ENCODE peak calls at places on chromosomes 12 and 14, in ten cellular contexts. One of them, this sample, is unnamed.
A peak's percentile ranks its signal among the peaks of the same experiment; 100 is the strongest.

GRCh38 chr14:102917469-102918211 is 4.8 kb upstream of the AMN start:
- DNase-seq in adrenal gland: peak; percentile 80
- DNase-seq in brain microvascular endothelial cell: peak; percentile 17
- DNase-seq in CD4-positive, alpha-beta T cell: peak; percentile 40
- DNase-seq in lower lobe of right lung: peak; percentile 66
- DNase-seq in uterus: no peak
- DNase-seq in CD8-positive, alpha-beta T cell: peak; percentile 69
- DNase-seq in AG04450: no peak
- DNase-seq in astrocyte: no peak
- DNase-seq in SK-N-SH: peak; percentile 87
- DNase-seq in this sample: peak; percentile 46

GRCh38 chr12:78085562-78086182 is 255.0 kb downstream of the NAV3 start:
- DNase-seq in uterus: no peak
- DNase-seq in CD4-positive, alpha-beta T cell: no peak
- DNase-seq in astrocyte: peak; percentile 57
- DNase-seq in lower lobe of right lung: no peak
- DNase-seq in brain microvascular endothelial cell: no peak
- DNase-seq in adrenal gland: no peak
- DNase-seq in AG04450: peak; percentile 15
- DNase-seq in SK-N-SH: no peak
- DNase-seq in CD8-positive, alpha-beta T cell: no peak
- DNase-seq in this sample: no peak

GRCh38 chr12:49352351-49352750 is 5.7 kb downstream of the DNAJC22 start:
- DNase-seq in astrocyte: no peak
- DNase-seq in CD4-positive, alpha-beta T cell: no peak
- DNase-seq in AG04450: no peak
- DNase-seq in lower lobe of right lung: no peak
- DNase-seq in CD8-positive, alpha-beta T cell: no peak
- DNase-seq in SK-N-SH: no peak
- DNase-seq in adrenal gland: no peak
- DNase-seq in brain microvascular endothelial cell: no peak
- DNase-seq in uterus: no peak
- DNase-seq in this sample: no peak

GRCh38 chr12:89064780-89065179 is 287.5 kb downstream of the DUSP6 start:
- DNase-seq in AG04450: no peak
- DNase-seq in lower lobe of right lung: no peak
- DNase-seq in CD4-positive, alpha-beta T cell: no peak
- DNase-seq in brain microvascular endothelial cell: peak; percentile 51
- DNase-seq in SK-N-SH: no peak
- DNase-seq in adrenal gland: no peak
- DNase-seq in CD8-positive, alpha-beta T cell: no peak
- DNase-seq in astrocyte: peak; percentile 61
- DNase-seq in uterus: no peak
- DNase-seq in this sample: peak; percentile 78

GRCh38 chr14:31278883-31279282 is 71.3 kb upstream of the HECTD1 start:
- DNase-seq in CD4-positive, alpha-beta T cell: no peak
- DNase-seq in uterus: no peak
- DNase-seq in adrenal gland: no peak
- DNase-seq in lower lobe of right lung: no peak
- DNase-seq in SK-N-SH: no peak
- DNase-seq in astrocyte: no peak
- DNase-seq in CD8-positive, alpha-beta T cell: no peak
- DNase-seq in AG04450: no peak
- DNase-seq in brain microvascular endothelial cell: no peak
- DNase-seq in this sample: no peak

GRCh38 chr12:121214855-121215745 is 5.2 kb downstream of the P2RX4 start:
- DNase-seq in lower lobe of right lung: no peak
- DNase-seq in astrocyte: peak; percentile 88
- DNase-seq in adrenal gland: peak; percentile 88
- DNase-seq in uterus: peak; percentile 43
- DNase-seq in SK-N-SH: no peak
- DNase-seq in CD4-positive, alpha-beta T cell: no peak
- DNase-seq in AG04450: peak; percentile 75
- DNase-seq in CD8-positive, alpha-beta T cell: no peak
- DNase-seq in brain microvascular endothelial cell: peak; percentile 89
- DNase-seq in this sample: peak; percentile 79

GRCh38 chr14:45810152-45810872 is 557.3 kb upstream of the MIS18BP1 start:
- DNase-seq in CD8-positive, alpha-beta T cell: no peak
- DNase-seq in CD4-positive, alpha-beta T cell: no peak
- DNase-seq in lower lobe of right lung: no peak
- DNase-seq in astrocyte: no peak
- DNase-seq in uterus: no peak
- DNase-seq in adrenal gland: no peak
- DNase-seq in brain microvascular endothelial cell: no peak
- DNase-seq in SK-N-SH: no peak
- DNase-seq in AG04450: no peak
- DNase-seq in this sample: no peak

GRCh38 chr14:51094282-51094821 is 553 bp downstream of the TRIM9 start:
- DNase-seq in brain microvascular endothelial cell: no peak
- DNase-seq in lower lobe of right lung: peak; percentile 49
- DNase-seq in astrocyte: no peak
- DNase-seq in SK-N-SH: peak; percentile 53
- DNase-seq in AG04450: no peak
- DNase-seq in CD4-positive, alpha-beta T cell: peak; percentile 10
- DNase-seq in adrenal gland: no peak
- DNase-seq in uterus: no peak
- DNase-seq in CD8-positive, alpha-beta T cell: peak; percentile 14
- DNase-seq in this sample: no peak

GRCh38 chr14:29168149-29168548 is 401.6 kb downstream of the FOXG1 start:
- DNase-seq in brain microvascular endothelial cell: no peak
- DNase-seq in CD4-positive, alpha-beta T cell: no peak
- DNase-seq in uterus: no peak
- DNase-seq in astrocyte: no peak
- DNase-seq in lower lobe of right lung: no peak
- DNase-seq in SK-N-SH: peak; percentile 13
- DNase-seq in AG04450: no peak
- DNase-seq in adrenal gland: no peak
- DNase-seq in CD8-positive, alpha-beta T cell: no peak
- DNase-seq in this sample: no peak

GRCh38 chr14:60602312-60602711 is 47.0 kb downstream of the SIX1 start:
- DNase-seq in CD4-positive, alpha-beta T cell: no peak
- DNase-seq in CD8-positive, alpha-beta T cell: no peak
- DNase-seq in astrocyte: no peak
- DNase-seq in brain microvascular endothelial cell: no peak
- DNase-seq in AG04450: no peak
- DNase-seq in uterus: no peak
- DNase-seq in adrenal gland: no peak
- DNase-seq in lower lobe of right lung: no peak
- DNase-seq in SK-N-SH: no peak
- DNase-seq in this sample: no peak

GRCh38 chr14:97215263-97215969 is 418.2 kb downstream of the VRK1 start:
- DNase-seq in lower lobe of right lung: no peak
- DNase-seq in brain microvascular endothelial cell: no peak
- DNase-seq in SK-N-SH: no peak
- DNase-seq in CD4-positive, alpha-beta T cell: no peak
- DNase-seq in adrenal gland: no peak
- DNase-seq in AG04450: no peak
- DNase-seq in uterus: no peak
- DNase-seq in astrocyte: no peak
- DNase-seq in CD8-positive, alpha-beta T cell: no peak
- DNase-seq in this sample: no peak

GRCh38 chr12:110314308-110314707 is 33.3 kb downstream of the ATP2A2 start:
- DNase-seq in CD4-positive, alpha-beta T cell: no peak
- DNase-seq in astrocyte: peak; percentile 81
- DNase-seq in CD8-positive, alpha-beta T cell: no peak
- DNase-seq in AG04450: peak; percentile 54
- DNase-seq in brain microvascular endothelial cell: no peak
- DNase-seq in uterus: no peak
- DNase-seq in SK-N-SH: no peak
- DNase-seq in adrenal gland: no peak
- DNase-seq in lower lobe of right lung: no peak
- DNase-seq in this sample: peak; percentile 46

GRCh38 chr14:22418631-22419030 is 170.4 kb downstream of the DAD1 start:
- DNase-seq in astrocyte: no peak
- DNase-seq in brain microvascular endothelial cell: no peak
- DNase-seq in SK-N-SH: peak; percentile 5
- DNase-seq in AG04450: no peak
- DNase-seq in CD4-positive, alpha-beta T cell: no peak
- DNase-seq in uterus: no peak
- DNase-seq in lower lobe of right lung: no peak
- DNase-seq in CD8-positive, alpha-beta T cell: no peak
- DNase-seq in adrenal gland: no peak
- DNase-seq in this sample: no peak

GRCh38 chr14:35285991-35286564 is 6.1 kb upstream of the PSMA6 start:
- DNase-seq in brain microvascular endothelial cell: no peak
- DNase-seq in CD8-positive, alpha-beta T cell: no peak
- DNase-seq in SK-N-SH: no peak
- DNase-seq in AG04450: no peak
- DNase-seq in adrenal gland: no peak
- DNase-seq in lower lobe of right lung: no peak
- DNase-seq in uterus: no peak
- DNase-seq in CD4-positive, alpha-beta T cell: no peak
- DNase-seq in astrocyte: no peak
- DNase-seq in this sample: no peak

GRCh38 chr14:35285168-35285990 is 6.8 kb upstream of the PSMA6 start:
- DNase-seq in CD8-positive, alpha-beta T cell: no peak
- DNase-seq in lower lobe of right lung: no peak
- DNase-seq in AG04450: no peak
- DNase-seq in astrocyte: no peak
- DNase-seq in brain microvascular endothelial cell: no peak
- DNase-seq in SK-N-SH: no peak
- DNase-seq in uterus: no peak
- DNase-seq in CD4-positive, alpha-beta T cell: no peak
- DNase-seq in adrenal gland: no peak
- DNase-seq in this sample: no peak

GRCh38 chr14:35286707-35287106 is 5.5 kb upstream of the PSMA6 start:
- DNase-seq in astrocyte: no peak
- DNase-seq in SK-N-SH: no peak
- DNase-seq in CD8-positive, alpha-beta T cell: no peak
- DNase-seq in brain microvascular endothelial cell: no peak
- DNase-seq in lower lobe of right lung: no peak
- DNase-seq in AG04450: no peak
- DNase-seq in adrenal gland: no peak
- DNase-seq in uterus: no peak
- DNase-seq in CD4-positive, alpha-beta T cell: no peak
- DNase-seq in this sample: no peak

GRCh38 chr14:35289623-35290022 is 2.6 kb upstream of the PSMA6 start:
- DNase-seq in SK-N-SH: no peak
- DNase-seq in uterus: no peak
- DNase-seq in lower lobe of right lung: no peak
- DNase-seq in CD4-positive, alpha-beta T cell: no peak
- DNase-seq in astrocyte: no peak
- DNase-seq in brain microvascular endothelial cell: no peak
- DNase-seq in CD8-positive, alpha-beta T cell: no peak
- DNase-seq in AG04450: no peak
- DNase-seq in adrenal gland: no peak
- DNase-seq in this sample: no peak

GRCh38 chr14:35287481-35288013 is 4.6 kb upstream of the PSMA6 start:
- DNase-seq in AG04450: no peak
- DNase-seq in adrenal gland: no peak
- DNase-seq in uterus: no peak
- DNase-seq in lower lobe of right lung: no peak
- DNase-seq in astrocyte: peak; percentile 4
- DNase-seq in CD8-positive, alpha-beta T cell: no peak
- DNase-seq in SK-N-SH: no peak
- DNase-seq in CD4-positive, alpha-beta T cell: no peak
- DNase-seq in brain microvascular endothelial cell: no peak
- DNase-seq in this sample: no peak
- H3K27ac ChIP-seq in AG04450: no peak overlapping the region
- H3K27ac ChIP-seq in adrenal gland: no peak overlapping the region
- H3K27ac ChIP-seq in uterus: no peak overlapping the region
- H3K27ac ChIP-seq in lower lobe of right lung: peak overlapping the region; percentile 46
- H3K27ac ChIP-seq in astrocyte: no peak overlapping the region
- H3K27ac ChIP-seq in CD8-positive, alpha-beta T cell: no peak overlapping the region
- H3K27ac ChIP-seq in SK-N-SH: no peak overlapping the region
- H3K27ac ChIP-seq in CD4-positive, alpha-beta T cell: no peak overlapping the region
- H3K27ac ChIP-seq in brain microvascular endothelial cell: no peak overlapping the region
- H3K27ac ChIP-seq in this sample: no peak overlapping the region

GRCh38 chr14:64761441-64762043 is 57.3 kb downstream of the PLEKHG3 start:
- DNase-seq in brain microvascular endothelial cell: peak; percentile 15
- DNase-seq in lower lobe of right lung: peak; percentile 35
- DNase-seq in AG04450: no peak
- DNase-seq in astrocyte: no peak
- DNase-seq in CD4-positive, alpha-beta T cell: no peak
- DNase-seq in CD8-positive, alpha-beta T cell: no peak
- DNase-seq in SK-N-SH: no peak
- DNase-seq in adrenal gland: peak; percentile 61
- DNase-seq in uterus: peak; percentile 45
- DNase-seq in this sample: no peak
- TF ChIP-seq CTCF in brain microvascular endothelial cell: no peak
- TF ChIP-seq CTCF in lower lobe of right lung: no peak
- TF ChIP-seq CTCF in AG04450: peak; percentile 15
- TF ChIP-seq CTCF in astrocyte: no peak
- TF ChIP-seq CTCF in CD4-positive, alpha-beta T cell: no peak
- TF ChIP-seq CTCF in CD8-positive, alpha-beta T cell: no peak
- TF ChIP-seq CTCF in SK-N-SH: peak; percentile 21
- TF ChIP-seq CTCF in adrenal gland: no peak
- TF ChIP-seq CTCF in uterus: no peak
- TF ChIP-seq CTCF in this sample: peak; percentile 14

DNA sequence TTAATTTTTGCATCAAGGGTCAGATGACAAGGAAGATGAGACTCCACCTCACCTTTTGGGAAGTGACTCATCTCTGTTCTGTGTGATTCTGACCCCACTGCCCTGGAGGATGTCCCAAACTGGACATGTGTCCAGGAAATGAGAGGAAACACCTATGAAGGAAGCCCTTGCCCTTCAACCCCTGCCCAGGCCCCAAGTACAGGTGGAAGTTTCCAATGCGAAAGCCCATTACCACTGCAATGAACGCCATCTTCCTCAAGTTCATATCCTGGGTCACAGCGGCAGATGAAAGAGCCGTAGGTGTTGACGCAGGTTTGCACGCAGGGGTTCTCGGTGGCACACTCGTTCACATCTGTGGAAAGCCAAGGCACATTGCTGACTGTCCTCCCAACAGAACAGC is 19.6 kb upstream of the TC2N start:
- DNase-seq in brain microvascular endothelial cell: no peak
- DNase-seq in adrenal gland: no peak
- DNase-seq in CD4-positive, alpha-beta T cell: no peak
- DNase-seq in AG04450: no peak
- DNase-seq in SK-N-SH: no peak
- DNase-seq in lower lobe of right lung: no peak
- DNase-seq in uterus: no peak
- DNase-seq in astrocyte: no peak
- DNase-seq in CD8-positive, alpha-beta T cell: no peak
- DNase-seq in this sample: no peak
- H3K27ac ChIP-seq in brain microvascular endothelial cell: no peak overlapping the region
- H3K27ac ChIP-seq in adrenal gland: peak overlapping the region; percentile 17
- H3K27ac ChIP-seq in CD4-positive, alpha-beta T cell: no peak overlapping the region
- H3K27ac ChIP-seq in AG04450: no peak overlapping the region
- H3K27ac ChIP-seq in SK-N-SH: no peak overlapping the region
- H3K27ac ChIP-seq in lower lobe of right lung: no peak overlapping the region
- H3K27ac ChIP-seq in uterus: no peak overlapping the region
- H3K27ac ChIP-seq in astrocyte: no peak overlapping the region
- H3K27ac ChIP-seq in CD8-positive, alpha-beta T cell: no peak overlapping the region
- H3K27ac ChIP-seq in this sample: no peak overlapping the region

DNA sequence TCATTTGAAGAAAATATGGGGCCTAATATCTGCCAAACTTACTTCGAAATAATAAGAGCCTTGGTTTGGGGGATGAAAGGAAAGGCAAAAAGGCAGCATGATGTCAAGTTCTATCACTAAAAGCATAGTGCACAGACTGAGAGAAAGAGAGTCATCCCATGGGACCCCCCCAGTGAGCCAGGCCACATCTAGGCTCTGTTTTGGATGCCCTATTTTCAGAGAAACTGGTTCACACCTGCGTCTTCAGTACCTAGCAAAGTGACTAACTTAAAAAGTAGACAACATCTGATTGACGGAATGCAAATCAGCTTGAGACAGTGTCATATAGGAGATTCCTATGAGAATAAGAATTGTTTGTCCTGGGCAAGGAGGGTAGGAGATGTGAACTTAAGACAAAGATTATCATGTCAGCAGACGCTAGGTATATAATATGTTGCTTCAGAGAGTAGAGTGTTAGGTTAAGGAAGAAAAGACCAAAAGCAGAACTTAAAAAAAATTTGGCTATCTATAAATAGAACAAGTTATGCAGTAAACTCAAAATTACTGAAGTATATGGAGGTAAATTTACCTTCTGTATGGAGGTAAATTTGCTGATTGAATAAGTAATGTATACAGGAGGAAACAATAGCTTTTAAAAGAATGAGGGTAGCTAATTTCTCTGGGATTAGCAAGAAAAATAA is 148.2 kb downstream of the SLC41A2 start:
- DNase-seq in adrenal gland: no peak
- DNase-seq in uterus: no peak
- DNase-seq in AG04450: no peak
- DNase-seq in SK-N-SH: no peak
- DNase-seq in CD4-positive, alpha-beta T cell: no peak
- DNase-seq in lower lobe of right lung: no peak
- DNase-seq in brain microvascular endothelial cell: no peak
- DNase-seq in CD8-positive, alpha-beta T cell: no peak
- DNase-seq in astrocyte: no peak
- DNase-seq in this sample: no peak
- TF ChIP-seq CTCF in adrenal gland: no peak
- TF ChIP-seq CTCF in uterus: no peak
- TF ChIP-seq CTCF in AG04450: no peak
- TF ChIP-seq CTCF in SK-N-SH: no peak
- TF ChIP-seq CTCF in CD4-positive, alpha-beta T cell: no peak
- TF ChIP-seq CTCF in lower lobe of right lung: no peak
- TF ChIP-seq CTCF in brain microvascular endothelial cell: no peak
- TF ChIP-seq CTCF in CD8-positive, alpha-beta T cell: no peak
- TF ChIP-seq CTCF in astrocyte: no peak
- TF ChIP-seq CTCF in this sample: no peak